ENCODE peak calls at places on chromosomes 13 and 19, in six cellular contexts. B, H, T, W, X and D are unnamed samples.

GRCh38 chr19:45782162-45782623 is at the start of gene DMPK:
- DNase-seq in B (no peak), W (no peak), H (no peak), T (no peak), X (no peak), D (no peak)

GRCh38 chr13:88541993-88542392 is 870.8 kb downstream of the SLITRK5 start:
- DNase-seq in H (no peak), T (no peak), W (no peak), B (no peak), X (no peak), D (no peak)

GRCh38 chr13:79463604-79464003 is 17.4 kb upstream of the NDFIP2 start:
- DNase-seq in W (no peak), X (no peak), H (no peak), T (no peak), B (no peak), D (no peak)

GRCh38 chr13:100588350-100589177 is at the start of gene GGACT:
- DNase-seq in W (peak; percentile 29), B (peak; percentile 13), X (peak; percentile 27), H (peak; percentile 86), T (peak; percentile 59), D (peak; percentile 58)

GRCh38 chr19:27971869-27972268 is 1241.1 kb downstream of the UQCRFS1 start:
- DNase-seq in B (no peak), H (no peak), W (no peak), X (no peak), T (no peak), D (no peak)

GRCh38 chr19:1847684-1848398 is 442 bp downstream of the REXO1 start:
- DNase-seq in W (no peak), H (peak; percentile 71), X (peak; percentile 25), B (no peak), T (no peak), D (no peak)

GRCh38 chr13:76048126-76048525 is 412.0 kb downstream of the LMO7 start:
- DNase-seq in H (no peak), T (no peak), B (no peak), X (no peak), W (no peak), D (no peak)

GRCh38 chr19:4414800-4415251 is 12.4 kb downstream of the CHAF1A start:
- DNase-seq in B (no peak), H (no peak), X (no peak), W (no peak), T (no peak), D (no peak)

GRCh38 chr13:95098916-95099315 is 202.3 kb downstream of the ABCC4 start:
- DNase-seq in T (no peak), H (no peak), W (no peak), X (peak; percentile 81), B (no peak), D (no peak)

GRCh38 chr13:99340638-99341037 is 33.4 kb upstream of the GPR183 start:
- DNase-seq in H (no peak), B (no peak), W (no peak), T (no peak), X (no peak), D (no peak)

GRCh38 chr19:31983647-31984046 is 361.8 kb upstream of the ZNF507 start:
- DNase-seq in X (no peak), W (no peak), B (no peak), H (no peak), T (no peak), D (no peak)

GRCh38 chr13:98173431-98173921 is 3.6 kb downstream of the RNF113B start:
- DNase-seq in X (peak; percentile 18), T (no peak), B (no peak), H (no peak), W (no peak), D (no peak)

GRCh38 chr19:4713384-4713951 is 10.2 kb downstream of the DPP9 start:
- DNase-seq in X (peak; percentile 100), H (no peak), W (no peak), B (no peak), T (peak; percentile 99), D (no peak)

GRCh38 chr19:35966771-35967170 is 28.2 kb upstream of the SDHAF1 start:
- DNase-seq in H (no peak), X (no peak), B (no peak), T (no peak), W (no peak), D (no peak)

GRCh38 chr13:39306639-39307589 is 268.7 kb downstream of the NHLRC3 start:
- DNase-seq in T (no peak), B (peak; percentile 73), W (no peak), X (no peak), H (no peak), D (no peak)

GRCh38 chr13:110116072-110116487 is 190.9 kb downstream of the COL4A1 start:
- DNase-seq in W (no peak), T (peak; percentile 74), X (peak; percentile 76), H (peak; percentile 87), B (no peak), D (peak; percentile 55)

GRCh38 chr19:32863301-32863700 is 6.3 kb downstream of the SLC7A9 start:
- DNase-seq in W (no peak), B (no peak), H (no peak), T (no peak), X (no peak), D (no peak)

GRCh38 chr19:38710416-38710702 is 33.9 kb downstream of the CAPN12 start:
- DNase-seq in X (no peak), H (no peak), W (no peak), B (no peak), T (no peak), D (no peak)